ENCODE peak calls at places on chromosomes 4 and X, in ten cellular contexts. W is Ammon's horn; I is RPMI7951; C is central memory CD4-positive, alpha-beta T cell; G is T-cell; Q is stimulated activated effector memory CD8-positive, alpha-beta T cell treated with anti-CD3 and anti-CD28 coated beads, Interleukin-12 subunit alpha, Interleukin-12 subunit beta, amount 100 ng/mL, for 72 hours; M is NCI-H1105; T is M059J; D is naive thymus-derived CD4-positive, alpha-beta T cell; V is Caki2. R is an unnamed sample.

GRCh38 chrX:54930291-54931049 is 9.8 kb downstream of the TRO start:
- DNase-seq in W (no peak), I (no peak), C (no peak), G (no peak), Q (no peak), M (no peak), T (no peak), D (no peak), V (no peak), R (no peak)

GRCh38 chrX:68998716-68999115 is 166.5 kb downstream of the PJA1 start:
- DNase-seq in W (no peak), I (no peak), C (no peak), G (no peak), Q (no peak), M (no peak), T (no peak), D (no peak), V (no peak), R (no peak)

GRCh38 chr4:116358633-116359222 is 726.6 kb downstream of the TRAM1L1 start:
- DNase-seq in W (no peak), I (peak), C (no peak), G (no peak), Q (no peak), M (no peak), T (peak), D (peak), V (peak), R (peak)

GRCh38 chrX:30659421-30659820 is 6.2 kb downstream of the GK start:
- DNase-seq in W (no peak), I (peak), C (no peak), G (no peak), Q (no peak), M (no peak), T (peak), D (no peak), V (no peak), R (peak)

GRCh38 chr4:8830056-8830455 is 41.6 kb downstream of the HMX1 start:
- DNase-seq in W (no peak), I (no peak), C (no peak), G (no peak), Q (no peak), M (no peak), T (no peak), D (no peak), V (no peak), R (no peak)

GRCh38 chrX:155880586-155881157 is 473 bp upstream of the VAMP7 start:
- DNase-seq in W (no peak), I (peak), C (no peak), G (no peak), Q (no peak), M (no peak), T (peak), D (peak), V (no peak), R (no peak)

GRCh38 chr4:111788046-111788642 is 357.1 kb upstream of the FAM241A start:
- DNase-seq in W (no peak), I (no peak), C (no peak), G (no peak), Q (no peak), M (no peak), T (no peak), D (no peak), V (no peak), R (no peak)

GRCh38 chr4:22389240-22389871 is 126.5 kb downstream of the ADGRA3 start:
- DNase-seq in W (peak), I (peak), C (peak), G (peak), Q (no peak), M (peak), T (peak), D (peak), V (peak), R (peak)

GRCh38 chr4:154928640-154929257 is 147.7 kb downstream of the RBM46 start:
- DNase-seq in W (peak), I (peak), C (no peak), G (no peak), Q (no peak), M (no peak), T (peak), D (no peak), V (peak), R (peak)

GRCh38 chr4:36208884-36209473 is 35.3 kb downstream of the ARAP2 start:
- DNase-seq in W (no peak), I (no peak), C (peak), G (peak), Q (no peak), M (no peak), T (no peak), D (peak), V (no peak), R (no peak)

GRCh38 chrX:22760513-22761057 is 239.2 kb upstream of the DDX53 start:
- DNase-seq in W (no peak), I (no peak), C (no peak), G (no peak), Q (no peak), M (no peak), T (no peak), D (no peak), V (no peak), R (no peak)

GRCh38 chr4:108370291-108370690 is 201.6 kb upstream of the LEF1 start:
- DNase-seq in W (no peak), I (no peak), C (no peak), G (peak), Q (no peak), M (peak), T (no peak), D (peak), V (no peak), R (no peak)

GRCh38 chr4:85761803-85762202 is 286.9 kb downstream of the ARHGAP24 start:
- DNase-seq in W (peak), I (peak), C (no peak), G (no peak), Q (no peak), M (no peak), T (peak), D (no peak), V (no peak), R (no peak)

GRCh38 chr4:141702472-141703182 is 66.2 kb downstream of the IL15 start:
- DNase-seq in W (no peak), I (peak), C (no peak), G (no peak), Q (no peak), M (no peak), T (peak), D (no peak), V (no peak), R (no peak)

GRCh38 chr4:117771647-117772337 is 262.5 kb upstream of the NDST3 start:
- DNase-seq in W (no peak), I (no peak), C (no peak), G (no peak), Q (no peak), M (no peak), T (no peak), D (no peak), V (no peak), R (peak)

R was measured in foreskin melanocyte.